ENCODE peak calls at places on chromosome 17, in six cellular contexts. Y is CD4-positive, alpha-beta T cell; J is CD8-positive, alpha-beta T cell; U is uterus; R is IMR-90; F is A549. W is an unnamed sample. For H3K9me3, the result is how much of the 10 kb centered on the place peaks cover.

GRCh38 chr17:29720471-29720990 is 97.8 kb upstream of the CORO6 start:
- DNase-seq in Y (no peak), J (no peak), U (no peak), R (no peak), F (no peak), W (no peak)

GRCh38 chr17:9926150-9926804 is 21.2 kb upstream of the RCVRN start:
- DNase-seq in Y (no peak), J (no peak), U (no peak), R (no peak), F (no peak), W (no peak)

GRCh38 chr17:64765191-64765889 is 103.2 kb upstream of the SMURF2 start:
- DNase-seq in Y (no peak), J (no peak), U (no peak), R (no peak), F (peak), W (no peak)

GRCh38 chr17:65553009-65553645 is 8.3 kb downstream of the AXIN2 start:
- DNase-seq in Y (no peak), J (no peak), U (no peak), R (peak), F (no peak), W (no peak)

GRCh38 chr17:681738-682137 is 32.9 kb downstream of the VPS53 start:
- DNase-seq in Y (no peak), J (no peak), U (no peak), R (peak), F (no peak), W (no peak)

GRCh38 chr17:42653179-42654124 is 5.6 kb upstream of the TUBG2 start:
- DNase-seq in Y (no peak), J (no peak), U (peak), R (peak), F (no peak), W (no peak)

GRCh38 chr17:14745122-14745521 is 444.2 kb downstream of the HS3ST3B1 start:
- DNase-seq in Y (no peak), J (no peak), U (no peak), R (peak), F (no peak), W (no peak)

GRCh38 chr17:28407130-28407973 is 1.3 kb upstream of the SLC46A1 start:
- DNase-seq in Y (no peak), J (no peak), U (no peak), R (no peak), F (no peak), W (no peak)

GRCh38 chr17:28750178-28751047 is 6.6 kb downstream of the TRAF4 start:
- DNase-seq in Y (peak), J (peak), U (peak), R (peak), F (peak), W (peak)

GRCh38 chr17:28426081-28426519 is 20.1 kb upstream of the SLC46A1 start:
- DNase-seq in Y (no peak), J (no peak), U (no peak), R (no peak), F (peak), W (no peak)

GRCh38 chr17:61534414-61534813 is 56.6 kb downstream of the NACA2 start:
- DNase-seq in Y (no peak), J (no peak), U (no peak), R (no peak), F (no peak), W (no peak)

GRCh38 chr17:65698381-65699061 is 137.1 kb upstream of the AXIN2 start:
- DNase-seq in Y (no peak), J (no peak), U (no peak), R (peak), F (peak), W (no peak)

GRCh38 chr17:42287305-42288077 is 807 bp upstream of the STAT5A start:
- DNase-seq in Y (peak), J (peak), U (peak), R (no peak), F (no peak), W (no peak)

GRCh38 chr17:43984521-43984920 is 19.9 kb upstream of the NAGS start:
- DNase-seq in Y (no peak), J (no peak), U (no peak), R (no peak), F (no peak), W (no peak)

GRCh38 chr17:79617740-79618382 is 7.0 kb upstream of the RBFOX3 start:
- DNase-seq in Y (no peak), J (no peak), U (no peak), R (no peak), F (no peak), W (no peak)

GRCh38 chr17:7755095-7755890 is 37.7 kb downstream of the DNAH2 start:
- DNase-seq in Y (no peak), J (no peak), U (no peak), R (no peak), F (peak), W (no peak)

GRCh38 chr17:15920758-15921239 is 24.1 kb upstream of the ADORA2B start:
- DNase-seq in Y (no peak), J (no peak), U (peak), R (peak), F (peak), W (no peak)

GRCh38 chr17:81386646-81387234 is 8.5 kb upstream of the BAHCC1 start:
- DNase-seq in Y (no peak), J (no peak), U (peak), R (no peak), F (no peak), W (no peak)

GRCh38 chr17:64378890-64379354 is 11.7 kb downstream of the PECAM1 start:
- DNase-seq in Y (no peak), J (no peak), U (no peak), R (no peak), F (no peak), W (no peak)

GRCh38 chr17:64154321-64155089 is 24.6 kb upstream of the ERN1 start:
- DNase-seq in Y (no peak), J (no peak), U (no peak), R (no peak), F (no peak), W (no peak)

GRCh38 chr17:80671039-80671822 is 126.6 kb downstream of the RPTOR start:
- DNase-seq in Y (no peak), J (no peak), U (no peak), R (no peak), F (no peak), W (no peak)

GRCh38 chr17:836154-836553 is 54.0 kb downstream of the MRM3 start:
- DNase-seq in Y (no peak), J (no peak), U (peak), R (no peak), F (no peak), W (no peak)

GRCh38 chr17:81831957-81832607 is 1.0 kb downstream of the MCRIP1 start:
- DNase-seq in Y (peak), J (peak), U (no peak), R (peak), F (no peak), W (peak)

GRCh38 chr17:39239640-39240314 is 14.0 kb upstream of the STAC2 start:
- DNase-seq in Y (peak), J (peak), U (no peak), R (no peak), F (peak), W (peak)

GRCh38 chr17:64134996-64135395 is 5.1 kb upstream of the ERN1 start:
- DNase-seq in Y (no peak), J (no peak), U (no peak), R (no peak), F (no peak), W (no peak)

GRCh38 chr17:36667922-36668321 is 66.5 kb downstream of the MRM1 start:
- DNase-seq in Y (no peak), J (no peak), U (no peak), R (no peak), F (peak), W (no peak)

GRCh38 chr17:45050680-45051059 is 762 bp downstream of the DCAKD start:
- DNase-seq in Y (peak), J (peak), U (no peak), R (peak), F (peak), W (no peak)

GRCh38 chr17:56169621-56170020 is 16.3 kb downstream of the ANKFN1 start:
- DNase-seq in Y (no peak), J (no peak), U (no peak), R (no peak), F (no peak), W (no peak)

GRCh38 chr17:40065041-40065770 is 2.4 kb downstream of the THRA start:
- DNase-seq in Y (no peak), J (no peak), U (no peak), R (peak), F (peak), W (no peak)

GRCh38 chr17:4478318-4478830 is 20.3 kb upstream of the SPNS2 start:
- DNase-seq in Y (no peak), J (no peak), U (no peak), R (no peak), F (no peak), W (no peak)

GRCh38 chr17:50134206-50135110 is 4.5 kb upstream of the SAMD14 start:
- DNase-seq in Y (no peak), J (no peak), U (no peak), R (no peak), F (no peak), W (no peak)

GRCh38 chr17:55177159-55177913 is 87.4 kb upstream of the HLF start:
- DNase-seq in Y (no peak), J (no peak), U (no peak), R (no peak), F (peak), W (no peak)

GRCh38 chr17:79090503-79091372 is 16.1 kb downstream of the ENGASE start:
- DNase-seq in Y (no peak), J (peak), U (peak), R (no peak), F (no peak), W (no peak)

GRCh38 chr17:50219939-50220465 is 18.6 kb upstream of the COL1A1 start:
- DNase-seq in Y (no peak), J (no peak), U (no peak), R (peak), F (no peak), W (no peak)

GRCh38 chr17:10125761-10126553 is 72.4 kb downstream of the GAS7 start:
- DNase-seq in Y (no peak), J (no peak), U (peak), R (peak), F (no peak), W (no peak)

DNA sequence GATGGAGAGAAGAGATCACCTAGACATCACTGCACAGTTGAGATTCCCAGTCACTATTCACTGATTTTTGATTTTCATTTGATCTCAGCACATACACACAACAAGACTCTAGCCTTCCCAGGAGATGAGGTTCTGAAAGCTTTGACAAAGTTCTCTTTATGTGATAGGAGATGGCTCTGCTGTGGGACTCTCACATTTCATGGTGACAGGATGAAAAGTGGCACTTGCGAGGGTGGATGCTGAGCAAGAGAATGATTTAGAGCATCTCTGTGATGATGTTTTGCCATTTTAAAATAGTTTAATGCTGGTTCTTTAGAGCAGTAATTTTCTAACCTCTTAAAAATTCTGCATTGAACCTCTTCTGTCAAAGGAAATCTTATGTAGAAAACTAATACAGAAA is 113.3 kb upstream of the CA10 start:
- DNase-seq in Y (no peak), J (no peak), U (no peak), R (no peak), F (no peak), W (no peak)
- H3K9me3 ChIP-seq in Y (under half), J (under half), U (under half), R (under half), F (under half), W (under half)

DNA sequence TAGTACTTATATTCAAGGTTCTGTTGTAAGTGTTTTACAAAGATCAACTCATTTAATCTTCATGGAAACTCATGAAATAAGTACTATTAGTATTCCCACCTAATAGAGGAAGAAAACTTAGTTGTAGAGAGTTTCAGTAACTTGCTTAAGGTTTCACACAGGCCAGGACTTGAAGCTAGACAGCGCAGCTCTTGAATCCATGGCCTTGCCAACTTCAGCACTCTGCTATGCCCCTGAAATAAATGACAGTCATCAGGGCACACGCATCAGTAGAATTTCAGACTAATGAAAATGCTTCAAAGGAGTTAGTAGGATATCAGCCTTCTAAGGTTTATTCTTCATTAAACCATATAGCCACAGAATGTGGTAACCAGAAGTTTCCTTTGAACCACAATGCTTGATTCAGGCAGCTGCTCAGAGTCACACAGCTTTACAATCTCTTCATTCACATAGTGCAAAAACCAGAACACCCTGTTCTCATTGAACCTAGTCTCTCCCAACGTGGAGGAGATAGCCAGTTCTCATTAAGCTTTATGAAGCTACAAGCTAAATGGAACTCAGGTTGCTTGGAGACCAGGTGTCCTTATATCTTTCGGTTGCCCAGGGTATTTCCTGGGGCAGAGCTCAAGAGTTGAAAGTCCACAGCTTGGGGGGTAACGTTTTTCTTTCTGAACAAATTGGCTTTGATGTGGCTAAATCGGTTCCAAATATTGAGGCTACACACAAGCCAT is 39.7 kb downstream of the KCNJ2 start:
- DNase-seq in Y (no peak), J (no peak), U (no peak), R (no peak), F (no peak), W (no peak)
- H3K9me3 ChIP-seq in Y (under half), J (under half), U (under half), R (under half), F (under half), W (under half)

DNA sequence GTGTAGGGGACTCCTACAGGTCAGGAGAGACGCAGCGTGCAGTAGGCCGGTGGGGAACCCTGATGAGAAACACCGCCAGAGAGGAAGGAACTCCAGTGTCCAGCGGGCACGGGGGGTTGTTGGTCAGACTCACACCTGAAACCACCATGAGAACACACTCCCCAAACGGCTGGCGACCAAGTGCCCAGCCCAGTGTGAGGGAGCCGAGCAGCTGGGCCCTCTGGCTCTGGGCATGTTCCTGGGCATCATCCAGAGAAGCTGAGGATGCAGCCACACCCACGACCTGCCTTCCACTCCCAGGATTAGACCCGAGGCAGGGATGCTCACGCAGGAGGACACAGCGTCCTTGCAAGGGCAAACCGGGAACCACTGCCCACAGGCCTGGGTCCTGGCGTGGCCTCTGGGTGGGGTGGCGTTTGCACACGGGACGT is 108.3 kb upstream of the ZNF750 start:
- DNase-seq in Y (no peak), J (no peak), U (peak), R (no peak), F (no peak), W (no peak)
- H3K9me3 ChIP-seq in Y (under half), J (under half), U (under half), R (half or more), F (half or more), W (under half)

DNA sequence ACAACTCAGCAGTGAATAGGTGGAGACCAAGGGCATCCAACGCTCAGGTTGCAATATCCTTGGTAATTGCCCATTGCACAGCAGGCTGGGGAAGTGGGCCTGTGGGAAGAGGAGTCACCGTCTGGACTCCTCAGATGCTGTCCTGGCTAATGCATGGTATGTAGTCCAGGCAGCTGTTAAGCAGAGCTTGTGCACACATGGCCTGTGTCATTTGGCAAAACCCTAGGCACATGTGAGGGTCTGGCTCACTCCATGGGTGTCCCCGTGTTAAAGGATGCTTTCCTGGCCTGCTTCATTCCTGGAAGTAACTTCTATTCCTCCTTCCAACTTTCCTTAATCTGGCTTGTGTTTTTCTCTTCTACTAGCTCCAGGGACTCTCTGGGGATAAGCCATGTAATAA is 378.0 kb upstream of the CA10 start:
- DNase-seq in Y (no peak), J (no peak), U (no peak), R (no peak), F (no peak), W (no peak)
- H3K9me3 ChIP-seq in Y (under half), J (under half), U (under half), R (under half), F (under half), W (under half)

GRCh38 chr17:22138861-22139469 is 446.6 kb downstream of the KCNJ18 start:
- DNase-seq in Y (no peak), J (no peak), U (no peak), R (no peak), F (no peak), W (no peak)
- H3K9me3 ChIP-seq in Y (under half), J (under half), U (under half), R (under half), F (under half), W (under half)

GRCh38 chr17:73856585-73856984 is 212.3 kb upstream of the SDK2 start:
- DNase-seq in Y (no peak), J (no peak), U (no peak), R (no peak), F (no peak), W (no peak)
- H3K9me3 ChIP-seq in Y (under half), J (under half), U (under half), R (half or more), F (under half), W (under half)

DNA sequence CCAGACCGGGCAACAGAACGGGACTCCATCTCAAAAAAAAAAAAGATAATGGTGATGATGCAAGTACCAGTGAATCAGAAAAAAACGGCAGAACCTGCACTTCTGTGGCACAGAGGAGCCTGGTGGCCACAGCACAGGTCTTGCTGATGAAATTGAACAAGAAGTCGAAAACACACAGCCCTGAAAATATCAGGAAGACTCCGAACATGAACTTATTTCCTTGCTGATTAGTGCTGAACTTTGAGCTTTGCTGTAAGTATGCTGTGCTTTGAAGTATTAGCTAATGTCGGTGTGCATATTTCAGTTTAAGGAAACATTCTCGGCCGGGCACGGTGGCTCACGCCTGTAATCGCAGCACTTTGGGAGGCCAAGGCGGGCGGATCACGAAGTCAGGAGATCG is 10.9 kb upstream of the MYO15B start:
- DNase-seq in Y (no peak), J (no peak), U (no peak), R (no peak), F (no peak), W (no peak)
- H3K9me3 ChIP-seq in Y (under half), J (under half), U (under half), R (under half), F (under half), W (under half)

GRCh38 chr17:22301353-22301745 is 609.0 kb downstream of the KCNJ18 start:
- DNase-seq in Y (no peak), J (no peak), U (no peak), R (no peak), F (no peak), W (no peak)
- H3K9me3 ChIP-seq in Y (under half), J (under half), U (under half), R (under half), F (under half), W (under half)